ENCODE peak calls at places on chromosomes 7 and 10, in four cellular contexts. F, V, C and I are unnamed samples. For H3K9me3 and H3K4me1, the result is how much of the 10 kb centered on the place peaks cover.

GRCh38 chr7:461453-462172 is 58.0 kb downstream of the PDGFA start:
- DNase-seq in C (no peak), V (peak), F (no peak), I (peak)

GRCh38 chr7:128459394-128459878 is 3.8 kb downstream of the HILPDA start:
- DNase-seq in V (peak), F (peak), C (no peak), I (no peak)

GRCh38 chr7:75054744-75055527 is 18.7 kb downstream of the RCC1L start:
- DNase-seq in V (peak), C (no peak), F (peak), I (peak)

GRCh38 chr10:124999433-125000365 is 57.8 kb downstream of the ZRANB1 start:
- DNase-seq in V (peak), F (peak), C (no peak), I (peak)

GRCh38 chr10:103660364-103661197 is 167.1 kb downstream of the NEURL1 start:
- DNase-seq in C (no peak), F (peak), V (peak), I (no peak)

GRCh38 chr7:100476108-100476780 is 2.8 kb downstream of the TSC22D4 start:
- DNase-seq in F (no peak), V (no peak), C (no peak), I (no peak)

GRCh38 chr7:31982962-31983361 is 87.2 kb downstream of the PDE1C start:
- DNase-seq in F (no peak), C (no peak), V (no peak), I (no peak)

GRCh38 chr7:158295966-158296797 is 291.4 kb downstream of the PTPRN2 start:
- DNase-seq in V (no peak), C (no peak), F (no peak), I (no peak)

GRCh38 chr10:117631276-117632151 is 89.0 kb downstream of the EMX2 start:
- DNase-seq in F (no peak), C (no peak), V (no peak), I (no peak)

GRCh38 chr7:139626817-139627216 is 103.3 kb downstream of the CLEC2L start:
- DNase-seq in F (no peak), C (no peak), V (no peak), I (no peak)

GRCh38 chr10:95474228-95475002 is 86.8 kb downstream of the SORBS1 start:
- DNase-seq in V (peak), F (no peak), C (no peak), I (peak)

GRCh38 chr7:106512217-106512616 is 148.7 kb downstream of the CCDC71L start:
- DNase-seq in F (no peak), V (no peak), C (no peak), I (no peak)

GRCh38 chr7:4683884-4684565 is 1.9 kb downstream of the FOXK1 start:
- DNase-seq in V (peak), C (peak), F (peak), I (peak)

GRCh38 chr7:95246935-95247370 is 77.4 kb downstream of the PON1 start:
- DNase-seq in V (peak), C (peak), F (peak), I (no peak)

DNA sequence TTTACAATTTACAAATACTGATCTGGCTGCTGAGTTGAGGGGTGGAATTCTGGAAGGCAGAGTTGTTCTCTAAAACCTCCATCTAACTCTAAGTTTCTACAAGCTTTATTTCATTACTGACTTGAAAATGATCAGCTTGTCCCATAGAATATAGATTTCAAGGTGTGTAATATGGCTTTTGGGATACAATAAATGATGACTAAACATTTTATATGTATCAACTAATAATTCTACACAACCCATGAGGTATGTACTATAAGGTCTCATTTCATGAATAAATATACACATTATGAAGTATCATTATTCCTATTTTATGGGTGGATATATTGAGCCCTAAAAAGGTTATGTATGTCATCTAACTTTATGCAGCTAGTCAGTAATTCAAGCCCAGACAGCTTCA is 1214.3 kb upstream of the SORCS1 start:
- DNase-seq in C (no peak), V (no peak), F (no peak), I (no peak)
- H3K9me3 ChIP-seq in C (under half), V (under half), F (under half), I (under half)

GRCh38 chr10:44008917-44009620 is 360.4 kb upstream of the ZNF32 start:
- DNase-seq in V (no peak), F (no peak), C (no peak), I (no peak)

GRCh38 chr10:44010873-44011602 is 362.4 kb upstream of the ZNF32 start:
- DNase-seq in V (no peak), C (no peak), F (peak), I (no peak)

GRCh38 chr10:44009891-44010290 is 361.2 kb upstream of the ZNF32 start:
- DNase-seq in F (no peak), C (no peak), V (no peak), I (no peak)

GRCh38 chr10:44012921-44013320 is 364.2 kb upstream of the ZNF32 start:
- DNase-seq in F (no peak), C (no peak), V (no peak), I (no peak)

GRCh38 chr10:44011603-44011981 is 362.9 kb upstream of the ZNF32 start:
- DNase-seq in V (peak), F (no peak), C (no peak), I (no peak)
- H3K4me1 ChIP-seq in V (under half), F (under half), C (under half), I (under half)

GRCh38 chr7:71227126-71227525 is 95.2 kb downstream of the GALNT17 start:
- DNase-seq in C (no peak), V (no peak), F (no peak), I (no peak)
- H3K9me3 ChIP-seq in C (under half), V (under half), F (under half), I (under half)

GRCh38 chr7:134730359-134730758 is 49.1 kb upstream of the CALD1 start:
- DNase-seq in F (peak), C (no peak), V (peak), I (no peak)

GRCh38 chr7:134727711-134728110 is 51.7 kb upstream of the CALD1 start:
- DNase-seq in V (no peak), F (peak), C (no peak), I (no peak)

GRCh38 chr7:134732739-134733138 is 46.7 kb upstream of the CALD1 start:
- DNase-seq in C (no peak), F (no peak), V (no peak), I (no peak)

GRCh38 chr7:134729895-134730294 is 49.5 kb upstream of the CALD1 start:
- DNase-seq in V (no peak), F (peak), C (no peak), I (no peak)

DNA sequence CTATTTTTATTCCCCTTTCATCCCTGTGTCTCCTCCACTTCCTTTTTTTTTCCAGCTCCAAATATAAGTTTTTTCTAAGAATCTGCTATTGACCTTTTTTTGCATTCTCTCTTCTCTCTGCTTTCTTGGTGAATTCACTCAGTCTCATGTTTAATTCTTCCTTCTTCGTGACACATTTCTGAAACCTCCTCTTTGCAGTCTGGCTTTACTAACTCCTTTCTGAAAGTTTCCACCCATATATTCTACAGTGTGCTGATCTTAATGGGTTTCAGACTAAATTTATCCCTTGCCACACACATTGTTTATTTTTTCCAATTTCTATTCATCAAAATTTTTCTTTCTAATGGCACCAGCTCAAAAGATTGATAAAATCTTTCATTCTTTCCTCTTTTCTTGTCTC is 47.8 kb upstream of the CALD1 start:
- DNase-seq in F (no peak), V (no peak), C (no peak), I (no peak)
- H3K4me1 ChIP-seq in F (under half), V (under half), C (under half), I (under half)

GRCh38 chr7:42552227-42552626 is 315.2 kb upstream of the GLI3 start:
- DNase-seq in C (no peak), V (no peak), F (no peak), I (no peak)

GRCh38 chr7:42549212-42549611 is 312.2 kb upstream of the GLI3 start:
- DNase-seq in F (no peak), V (no peak), C (no peak), I (no peak)

GRCh38 chr7:42545049-42545724 is 308.2 kb upstream of the GLI3 start:
- DNase-seq in C (no peak), V (no peak), F (no peak), I (no peak)

GRCh38 chr7:42549866-42550485 is 313.0 kb upstream of the GLI3 start:
- DNase-seq in C (no peak), V (no peak), F (no peak), I (no peak)

DNA sequence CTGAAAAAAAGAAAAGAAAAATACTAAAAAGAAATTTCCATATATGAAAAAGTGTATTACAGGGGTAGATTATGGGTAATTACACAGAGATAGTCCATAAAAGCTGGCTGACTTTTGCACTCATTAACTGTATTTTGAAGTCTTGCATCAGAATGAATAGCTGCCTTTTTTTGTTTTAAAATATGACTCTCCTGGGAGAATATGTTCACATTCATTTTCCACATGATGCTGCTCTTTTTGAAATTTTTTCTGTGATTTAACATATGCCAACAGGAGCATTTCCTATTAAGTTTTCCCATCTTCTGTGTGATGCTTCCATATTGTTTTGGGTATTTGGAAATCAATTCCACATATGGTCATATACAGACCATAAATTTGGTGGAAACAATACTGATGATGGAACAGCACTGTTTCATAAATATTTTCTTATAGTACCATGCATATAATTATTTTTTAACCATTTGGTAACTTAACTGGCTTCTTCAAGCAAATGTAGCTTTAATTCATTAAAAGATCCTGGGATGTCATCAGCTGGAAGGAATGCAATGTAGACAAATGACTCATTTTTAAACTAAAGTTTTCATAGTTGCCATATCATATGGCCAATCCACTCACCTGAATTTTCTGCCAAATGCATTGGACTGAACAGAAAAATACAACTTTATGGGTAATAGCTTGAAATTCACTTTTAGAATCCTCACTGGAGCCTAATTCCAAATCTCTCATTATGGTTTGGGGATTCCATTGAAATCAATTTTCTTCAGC is 313.9 kb upstream of the GLI3 start:
- DNase-seq in C (no peak), F (no peak), V (no peak), I (no peak)
- H3K9me3 ChIP-seq in C (under half), F (under half), V (under half), I (under half)

DNA sequence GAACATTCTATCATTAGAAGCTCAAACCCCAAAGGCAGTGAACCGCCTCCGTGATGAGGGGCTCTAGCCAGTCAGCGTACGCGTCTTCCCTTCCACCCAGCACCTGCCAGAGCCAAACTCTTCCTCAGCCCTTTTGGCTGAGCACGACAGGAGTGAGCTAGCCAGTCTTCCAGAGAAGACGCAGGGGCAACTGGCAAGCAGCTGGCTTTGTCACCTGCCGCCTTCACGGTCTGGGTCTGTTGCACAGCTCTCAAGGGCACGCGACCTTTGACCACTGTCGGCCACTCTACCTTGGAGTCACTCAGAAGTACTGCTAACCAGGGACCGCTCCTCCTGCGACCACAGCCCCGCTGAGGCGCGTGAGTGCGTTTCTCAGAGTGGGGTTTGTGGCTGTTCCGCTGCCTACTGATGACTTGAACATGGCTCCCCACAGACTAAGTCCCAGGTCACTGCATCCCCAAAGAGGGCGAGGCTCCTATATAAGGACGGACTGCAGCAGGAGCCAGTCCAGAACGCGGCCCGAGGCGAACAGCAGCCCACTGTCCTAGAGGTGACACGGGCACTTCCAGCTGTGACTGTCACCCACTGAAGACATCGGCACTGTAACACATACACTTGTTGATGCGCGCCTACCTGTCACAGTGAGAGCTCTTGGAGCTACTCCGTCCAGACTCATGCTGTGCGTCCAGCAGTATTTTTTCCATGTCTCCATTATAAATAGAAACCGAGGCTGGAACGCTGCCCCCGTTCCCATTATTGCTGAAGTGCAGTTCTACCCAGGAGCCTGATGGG is 8.4 kb downstream of the BNIP3 start:
- DNase-seq in F (no peak), C (no peak), V (no peak), I (no peak)
- H3K4me1 ChIP-seq in F (under half), C (under half), V (under half), I (under half)

GRCh38 chr7:66313913-66314568 is 108.9 kb downstream of the TPST1 start:
- DNase-seq in C (no peak), F (no peak), V (no peak), I (no peak)
- H3K9me3 ChIP-seq in C (under half), F (under half), V (under half), I (under half)

GRCh38 chr10:86964847-86965190 is 3.5 kb upstream of the ADIRF start:
- DNase-seq in F (no peak), C (no peak), V (no peak), I (no peak)
- H3K4me1 ChIP-seq in F (under half), C (under half), V (under half), I (under half)

GRCh38 chr10:130795819-130796218 is 515.7 kb downstream of the TCERG1L start:
- DNase-seq in C (no peak), V (no peak), F (no peak), I (no peak)
- H3K9me3 ChIP-seq in C (under half), V (under half), F (half or more), I (under half)